ENCODE peak calls at places on chromosome 22, in four cellular contexts. One of them, this sample, is unnamed.

GRCh38 chr22:17358394-17358793 is 10.9 kb upstream of the CECR2 start:
- DNase-seq in retinal pigment epithelial cell: no peak
- DNase-seq in kidney epithelial cell: no peak
- DNase-seq in endothelial cell: no peak
- DNase-seq in this sample: no peak

GRCh38 chr22:45647532-45648225 is 24.0 kb upstream of the ATXN10 start:
- DNase-seq in endothelial cell: no peak
- DNase-seq in retinal pigment epithelial cell: no peak
- DNase-seq in kidney epithelial cell: no peak
- DNase-seq in this sample: no peak

GRCh38 chr22:21937821-21938070 is 14.9 kb downstream of the PPM1F start:
- DNase-seq in retinal pigment epithelial cell: no peak
- DNase-seq in endothelial cell: no peak
- DNase-seq in kidney epithelial cell: no peak
- DNase-seq in this sample: no peak

GRCh38 chr22:47055073-47055355 is 292.6 kb downstream of the TBC1D22A start:
- DNase-seq in retinal pigment epithelial cell: no peak
- DNase-seq in kidney epithelial cell: no peak
- DNase-seq in endothelial cell: no peak
- DNase-seq in this sample: no peak

GRCh38 chr22:26041931-26042330 is 127.3 kb upstream of the SEZ6L start:
- DNase-seq in endothelial cell: no peak
- DNase-seq in retinal pigment epithelial cell: no peak
- DNase-seq in kidney epithelial cell: no peak
- DNase-seq in this sample: no peak

GRCh38 chr22:46996595-46997310 is 234.3 kb downstream of the TBC1D22A start:
- DNase-seq in kidney epithelial cell: no peak
- DNase-seq in endothelial cell: no peak
- DNase-seq in retinal pigment epithelial cell: no peak
- DNase-seq in this sample: no peak

GRCh38 chr22:39384750-39385480 is 14.7 kb upstream of the TAB1 start:
- DNase-seq in endothelial cell: peak
- DNase-seq in kidney epithelial cell: no peak
- DNase-seq in retinal pigment epithelial cell: no peak
- DNase-seq in this sample: peak

GRCh38 chr22:46352691-46353386 is 17.3 kb downstream of the TRMU start:
- DNase-seq in retinal pigment epithelial cell: peak
- DNase-seq in kidney epithelial cell: no peak
- DNase-seq in endothelial cell: no peak
- DNase-seq in this sample: no peak

GRCh38 chr22:42879371-42880021 is 22.4 kb upstream of the ARFGAP3 start:
- DNase-seq in retinal pigment epithelial cell: no peak
- DNase-seq in endothelial cell: no peak
- DNase-seq in kidney epithelial cell: no peak
- DNase-seq in this sample: no peak

GRCh38 chr22:20099099-20099711 is 16.7 kb upstream of the RANBP1 start:
- DNase-seq in kidney epithelial cell: no peak
- DNase-seq in endothelial cell: no peak
- DNase-seq in retinal pigment epithelial cell: no peak
- DNase-seq in this sample: no peak

GRCh38 chr22:20106205-20106848 is 9.6 kb upstream of the RANBP1 start:
- DNase-seq in kidney epithelial cell: no peak
- DNase-seq in endothelial cell: no peak
- DNase-seq in retinal pigment epithelial cell: no peak
- DNase-seq in this sample: no peak

GRCh38 chr22:20105456-20106204 is 10.3 kb upstream of the RANBP1 start:
- DNase-seq in kidney epithelial cell: no peak
- DNase-seq in retinal pigment epithelial cell: no peak
- DNase-seq in endothelial cell: no peak
- DNase-seq in this sample: no peak

GRCh38 chr22:20101638-20102037 is 14.3 kb upstream of the RANBP1 start:
- DNase-seq in retinal pigment epithelial cell: no peak
- DNase-seq in endothelial cell: no peak
- DNase-seq in kidney epithelial cell: no peak
- DNase-seq in this sample: no peak

DNA sequence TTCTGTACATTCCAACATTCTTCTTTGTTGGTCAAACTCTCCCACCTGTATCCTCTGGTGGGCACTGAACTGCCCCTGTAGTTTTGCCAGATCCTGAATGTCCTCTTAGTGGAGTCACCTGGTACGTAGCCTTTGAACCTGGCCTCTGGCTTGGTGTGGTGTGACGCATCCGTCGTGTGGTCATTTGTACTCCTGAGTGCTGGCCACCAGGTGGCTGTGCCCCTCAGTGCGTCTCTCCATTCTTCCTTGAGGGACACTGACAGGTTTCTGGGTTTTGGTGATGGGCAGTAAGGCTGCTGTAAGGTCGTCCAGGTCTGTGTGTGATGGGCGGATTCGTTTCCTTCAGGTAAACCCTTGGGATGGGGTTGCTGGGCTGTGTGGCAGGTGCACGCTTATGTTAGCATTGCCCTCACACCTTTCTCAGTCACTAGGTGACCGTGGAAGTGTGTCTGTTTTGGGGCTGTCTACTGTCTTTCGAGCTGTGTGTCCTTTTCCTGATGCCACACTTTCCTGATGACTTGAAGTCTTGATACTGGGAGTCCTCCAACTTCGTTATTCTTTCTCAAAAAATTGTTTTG is 13.6 kb upstream of the RANBP1 start:
- DNase-seq in endothelial cell: no peak
- DNase-seq in retinal pigment epithelial cell: no peak
- DNase-seq in kidney epithelial cell: no peak
- DNase-seq in this sample: no peak
- TF ChIP-seq CTCF in endothelial cell: peak
- TF ChIP-seq CTCF in retinal pigment epithelial cell: no peak
- TF ChIP-seq CTCF in kidney epithelial cell: no peak
- TF ChIP-seq CTCF in this sample: no peak

GRCh38 chr22:23789638-23790037 is 2.9 kb downstream of the SMARCB1 start:
- DNase-seq in endothelial cell: no peak
- DNase-seq in retinal pigment epithelial cell: no peak
- DNase-seq in kidney epithelial cell: no peak
- DNase-seq in this sample: no peak
- TF ChIP-seq CTCF in endothelial cell: no peak
- TF ChIP-seq CTCF in retinal pigment epithelial cell: no peak
- TF ChIP-seq CTCF in kidney epithelial cell: no peak
- TF ChIP-seq CTCF in this sample: no peak

GRCh38 chr22:19639610-19640135 is 74.6 kb upstream of the SEPTIN5 start:
- DNase-seq in endothelial cell: no peak
- DNase-seq in retinal pigment epithelial cell: no peak
- DNase-seq in kidney epithelial cell: no peak
- DNase-seq in this sample: no peak

GRCh38 chr22:19640306-19640705 is 74.0 kb upstream of the SEPTIN5 start:
- DNase-seq in kidney epithelial cell: no peak
- DNase-seq in endothelial cell: no peak
- DNase-seq in retinal pigment epithelial cell: no peak
- DNase-seq in this sample: no peak

GRCh38 chr22:19641983-19642451 is 72.3 kb upstream of the SEPTIN5 start:
- DNase-seq in retinal pigment epithelial cell: no peak
- DNase-seq in kidney epithelial cell: no peak
- DNase-seq in endothelial cell: no peak
- DNase-seq in this sample: no peak

GRCh38 chr22:19643448-19644313 is 70.6 kb upstream of the SEPTIN5 start:
- DNase-seq in endothelial cell: no peak
- DNase-seq in kidney epithelial cell: no peak
- DNase-seq in retinal pigment epithelial cell: no peak
- DNase-seq in this sample: no peak

DNA sequence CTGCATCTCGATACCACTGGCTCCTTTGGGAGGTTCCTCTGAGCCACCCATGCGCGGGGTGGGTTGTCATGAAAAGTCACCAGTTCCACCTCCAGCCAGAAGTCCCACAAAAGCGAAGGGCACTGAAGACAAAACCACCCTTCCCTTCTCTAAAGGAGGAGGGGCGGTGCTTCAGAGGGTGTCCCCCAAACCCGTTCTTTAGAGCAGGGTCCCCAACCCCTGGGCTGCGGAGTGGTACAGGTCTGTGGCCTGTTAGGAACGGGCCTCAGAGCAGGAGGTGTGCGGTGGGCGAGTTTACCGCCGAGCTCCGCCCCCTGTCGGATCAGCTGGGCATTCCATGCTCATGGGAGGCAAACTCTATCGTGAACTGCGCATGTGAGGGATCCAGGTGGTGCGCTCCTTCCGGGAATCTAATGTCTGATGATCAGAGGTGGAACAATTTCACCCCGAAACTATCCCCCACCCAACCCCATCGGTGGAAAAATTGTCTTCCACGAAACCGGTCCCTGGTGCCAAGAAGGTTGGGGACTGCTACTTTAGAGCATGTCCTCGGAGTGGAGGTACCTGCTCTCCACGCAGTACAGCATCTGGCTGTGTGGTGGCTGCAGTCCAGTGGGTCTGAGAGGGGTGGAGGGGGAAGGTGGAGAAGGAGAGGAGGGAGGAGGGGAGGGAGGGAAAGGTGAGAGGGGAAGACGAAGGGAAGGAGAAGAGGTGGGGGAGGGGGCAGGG is 72.9 kb upstream of the SEPTIN5 start:
- DNase-seq in retinal pigment epithelial cell: no peak
- DNase-seq in endothelial cell: peak
- DNase-seq in kidney epithelial cell: no peak
- DNase-seq in this sample: no peak
- TF ChIP-seq CTCF in retinal pigment epithelial cell: peak
- TF ChIP-seq CTCF in endothelial cell: peak
- TF ChIP-seq CTCF in kidney epithelial cell: peak
- TF ChIP-seq CTCF in this sample: no peak

DNA sequence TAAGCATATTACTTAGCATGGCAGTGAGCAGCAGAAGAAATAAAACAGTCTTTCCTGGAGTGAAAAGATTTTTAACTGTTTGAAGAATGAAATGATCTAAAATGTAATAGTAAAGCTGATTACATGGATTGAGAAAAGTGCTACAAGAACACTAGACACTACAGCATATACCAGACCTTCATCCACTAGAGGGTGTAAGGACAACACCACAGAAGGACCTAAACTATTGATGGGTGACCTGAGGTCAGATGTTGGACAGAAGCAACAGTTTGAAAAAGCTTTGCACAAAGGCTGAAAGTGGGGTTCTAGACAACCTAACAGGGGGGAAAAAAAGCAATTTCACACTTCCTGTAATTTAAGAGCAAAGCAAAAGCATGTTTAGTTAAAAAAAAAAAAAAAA is 97.7 kb downstream of the RBFOX2 start:
- DNase-seq in endothelial cell: peak
- DNase-seq in retinal pigment epithelial cell: no peak
- DNase-seq in kidney epithelial cell: peak
- DNase-seq in this sample: peak
- TF ChIP-seq CTCF in endothelial cell: peak
- TF ChIP-seq CTCF in retinal pigment epithelial cell: peak
- TF ChIP-seq CTCF in kidney epithelial cell: peak
- TF ChIP-seq CTCF in this sample: peak

GRCh38 chr22:41650229-41650628 is 29.1 kb downstream of the XRCC6 start:
- DNase-seq in retinal pigment epithelial cell: no peak
- DNase-seq in kidney epithelial cell: no peak
- DNase-seq in endothelial cell: no peak
- DNase-seq in this sample: no peak

GRCh38 chr22:41648431-41648830 is 27.3 kb downstream of the XRCC6 start:
- DNase-seq in endothelial cell: no peak
- DNase-seq in kidney epithelial cell: no peak
- DNase-seq in retinal pigment epithelial cell: no peak
- DNase-seq in this sample: no peak

GRCh38 chr22:41642711-41643110 is 21.6 kb downstream of the XRCC6 start:
- DNase-seq in kidney epithelial cell: no peak
- DNase-seq in retinal pigment epithelial cell: no peak
- DNase-seq in endothelial cell: no peak
- DNase-seq in this sample: no peak

GRCh38 chr22:41650821-41651220 is 29.7 kb downstream of the XRCC6 start:
- DNase-seq in kidney epithelial cell: no peak
- DNase-seq in retinal pigment epithelial cell: no peak
- DNase-seq in endothelial cell: no peak
- DNase-seq in this sample: peak

GRCh38 chr22:41647771-41648170 is 26.7 kb downstream of the XRCC6 start:
- DNase-seq in retinal pigment epithelial cell: no peak
- DNase-seq in kidney epithelial cell: no peak
- DNase-seq in endothelial cell: no peak
- DNase-seq in this sample: no peak
- TF ChIP-seq CTCF in retinal pigment epithelial cell: no peak
- TF ChIP-seq CTCF in kidney epithelial cell: no peak
- TF ChIP-seq CTCF in endothelial cell: no peak
- TF ChIP-seq CTCF in this sample: no peak

GRCh38 chr22:48563118-48563965 is 1264.3 kb downstream of the BRD1 start:
- DNase-seq in endothelial cell: no peak
- DNase-seq in kidney epithelial cell: no peak
- DNase-seq in retinal pigment epithelial cell: no peak
- DNase-seq in this sample: no peak

GRCh38 chr22:48561676-48562075 is 1266.0 kb downstream of the BRD1 start:
- DNase-seq in endothelial cell: no peak
- DNase-seq in retinal pigment epithelial cell: no peak
- DNase-seq in kidney epithelial cell: no peak
- DNase-seq in this sample: no peak

GRCh38 chr22:48565901-48566501 is 1261.7 kb downstream of the BRD1 start:
- DNase-seq in retinal pigment epithelial cell: no peak
- DNase-seq in kidney epithelial cell: no peak
- DNase-seq in endothelial cell: no peak
- DNase-seq in this sample: no peak

GRCh38 chr22:48564995-48565394 is 1262.7 kb downstream of the BRD1 start:
- DNase-seq in endothelial cell: no peak
- DNase-seq in kidney epithelial cell: no peak
- DNase-seq in retinal pigment epithelial cell: no peak
- DNase-seq in this sample: no peak

DNA sequence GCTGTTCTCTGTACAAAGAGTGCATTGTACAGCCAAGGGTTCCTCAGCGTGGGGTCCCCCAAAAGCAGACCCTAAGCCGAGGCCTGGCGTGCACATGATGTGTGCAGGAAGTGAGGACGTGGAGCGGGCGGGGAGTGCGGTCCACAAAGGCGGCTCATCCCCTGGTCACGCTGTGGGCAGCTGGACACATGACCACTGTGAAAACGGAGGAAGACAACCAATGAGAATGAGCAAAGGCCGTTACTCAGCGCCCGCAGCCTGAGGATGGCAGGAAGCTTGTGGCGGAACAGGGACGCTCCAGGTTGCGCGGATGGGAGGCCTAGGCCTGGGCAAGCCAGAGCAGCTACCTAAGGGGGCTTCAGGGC is 1263.7 kb downstream of the BRD1 start:
- DNase-seq in retinal pigment epithelial cell: no peak
- DNase-seq in endothelial cell: no peak
- DNase-seq in kidney epithelial cell: no peak
- DNase-seq in this sample: no peak
- TF ChIP-seq CTCF in retinal pigment epithelial cell: no peak
- TF ChIP-seq CTCF in endothelial cell: no peak
- TF ChIP-seq CTCF in kidney epithelial cell: no peak
- TF ChIP-seq CTCF in this sample: no peak

GRCh38 chr22:48425091-48425506 is 1402.6 kb downstream of the BRD1 start:
- DNase-seq in retinal pigment epithelial cell: no peak
- DNase-seq in kidney epithelial cell: no peak
- DNase-seq in endothelial cell: no peak
- DNase-seq in this sample: no peak

GRCh38 chr22:48422900-48423480 is 1404.7 kb downstream of the BRD1 start:
- DNase-seq in endothelial cell: no peak
- DNase-seq in retinal pigment epithelial cell: no peak
- DNase-seq in kidney epithelial cell: no peak
- DNase-seq in this sample: no peak

GRCh38 chr22:48424201-48424627 is 1403.5 kb downstream of the BRD1 start:
- DNase-seq in endothelial cell: no peak
- DNase-seq in retinal pigment epithelial cell: no peak
- DNase-seq in kidney epithelial cell: no peak
- DNase-seq in this sample: no peak

GRCh38 chr22:48423481-48423901 is 1404.2 kb downstream of the BRD1 start:
- DNase-seq in kidney epithelial cell: no peak
- DNase-seq in endothelial cell: no peak
- DNase-seq in retinal pigment epithelial cell: no peak
- DNase-seq in this sample: no peak

GRCh38 chr22:48424661-48425060 is 1403.0 kb downstream of the BRD1 start:
- DNase-seq in endothelial cell: no peak
- DNase-seq in kidney epithelial cell: no peak
- DNase-seq in retinal pigment epithelial cell: no peak
- DNase-seq in this sample: no peak
- TF ChIP-seq CTCF in endothelial cell: no peak
- TF ChIP-seq CTCF in kidney epithelial cell: no peak
- TF ChIP-seq CTCF in retinal pigment epithelial cell: no peak
- TF ChIP-seq CTCF in this sample: no peak

GRCh38 chr22:33519140-33519973 is 400.9 kb downstream of the LARGE1 start:
- DNase-seq in retinal pigment epithelial cell: peak
- DNase-seq in kidney epithelial cell: peak
- DNase-seq in endothelial cell: peak
- DNase-seq in this sample: peak
- TF ChIP-seq CTCF in retinal pigment epithelial cell: peak
- TF ChIP-seq CTCF in kidney epithelial cell: peak
- TF ChIP-seq CTCF in endothelial cell: peak
- TF ChIP-seq CTCF in this sample: peak